ENCODE peak calls at places on chromosomes 11 and 22, in four cellular contexts. One of them, this sample, is unnamed. For H3K27me3, the result is how much of the 10 kb centered on the place peaks cover.

GRCh38 chr11:70721006-70721405 is 322.7 kb downstream of the CTTN start:
- DNase-seq in neuronal stem cell: no peak
- DNase-seq in trophoblast cell: no peak
- DNase-seq in H1: no peak
- DNase-seq in this sample: no peak

GRCh38 chr11:64226507-64227051 is 505 bp downstream of the NUDT22 start:
- DNase-seq in H1: no peak
- DNase-seq in trophoblast cell: no peak
- DNase-seq in neuronal stem cell: no peak
- DNase-seq in this sample: peak

GRCh38 chr11:38156495-38157146 is 1558.6 kb upstream of the RAG2 start:
- DNase-seq in neuronal stem cell: no peak
- DNase-seq in H1: no peak
- DNase-seq in trophoblast cell: no peak
- DNase-seq in this sample: no peak

GRCh38 chr11:127843483-127844396 is 743.6 kb downstream of the ETS1 start:
- DNase-seq in trophoblast cell: peak
- DNase-seq in H1: peak
- DNase-seq in neuronal stem cell: peak
- DNase-seq in this sample: peak

GRCh38 chr11:28657378-28658030 is 549.3 kb downstream of the METTL15 start:
- DNase-seq in trophoblast cell: no peak
- DNase-seq in neuronal stem cell: no peak
- DNase-seq in H1: no peak
- DNase-seq in this sample: no peak

GRCh38 chr22:25896098-25896497 is 154.1 kb downstream of the MYO18B start:
- DNase-seq in H1: no peak
- DNase-seq in neuronal stem cell: no peak
- DNase-seq in trophoblast cell: no peak
- DNase-seq in this sample: no peak

GRCh38 chr22:32823024-32823730 is 21.7 kb downstream of the TIMP3 start:
- DNase-seq in neuronal stem cell: no peak
- DNase-seq in H1: peak
- DNase-seq in trophoblast cell: peak
- DNase-seq in this sample: peak

GRCh38 chr11:31822604-31823371 is 11.7 kb upstream of the PAX6 start:
- DNase-seq in H1: peak
- DNase-seq in trophoblast cell: no peak
- DNase-seq in neuronal stem cell: no peak
- DNase-seq in this sample: peak

GRCh38 chr11:20021212-20021611 is 139.1 kb downstream of the DBX1 start:
- DNase-seq in neuronal stem cell: no peak
- DNase-seq in H1: no peak
- DNase-seq in trophoblast cell: no peak
- DNase-seq in this sample: no peak

GRCh38 chr11:20023082-20023426 is 137.2 kb downstream of the DBX1 start:
- DNase-seq in trophoblast cell: no peak
- DNase-seq in H1: no peak
- DNase-seq in neuronal stem cell: no peak
- DNase-seq in this sample: no peak

GRCh38 chr11:20022363-20023081 is 137.8 kb downstream of the DBX1 start:
- DNase-seq in trophoblast cell: no peak
- DNase-seq in neuronal stem cell: peak
- DNase-seq in H1: peak
- DNase-seq in this sample: peak

GRCh38 chr11:20020716-20021115 is 139.6 kb downstream of the DBX1 start:
- DNase-seq in trophoblast cell: no peak
- DNase-seq in neuronal stem cell: no peak
- DNase-seq in H1: no peak
- DNase-seq in this sample: no peak

GRCh38 chr11:20021771-20022362 is 138.4 kb downstream of the DBX1 start:
- DNase-seq in H1: no peak
- DNase-seq in neuronal stem cell: no peak
- DNase-seq in trophoblast cell: no peak
- DNase-seq in this sample: peak
- H2BK12ac ChIP-seq in H1: peak
- H2BK12ac ChIP-seq in neuronal stem cell: no peak
- H2BK12ac ChIP-seq in trophoblast cell: peak
- H2BK12ac ChIP-seq in this sample: no peak

DNA sequence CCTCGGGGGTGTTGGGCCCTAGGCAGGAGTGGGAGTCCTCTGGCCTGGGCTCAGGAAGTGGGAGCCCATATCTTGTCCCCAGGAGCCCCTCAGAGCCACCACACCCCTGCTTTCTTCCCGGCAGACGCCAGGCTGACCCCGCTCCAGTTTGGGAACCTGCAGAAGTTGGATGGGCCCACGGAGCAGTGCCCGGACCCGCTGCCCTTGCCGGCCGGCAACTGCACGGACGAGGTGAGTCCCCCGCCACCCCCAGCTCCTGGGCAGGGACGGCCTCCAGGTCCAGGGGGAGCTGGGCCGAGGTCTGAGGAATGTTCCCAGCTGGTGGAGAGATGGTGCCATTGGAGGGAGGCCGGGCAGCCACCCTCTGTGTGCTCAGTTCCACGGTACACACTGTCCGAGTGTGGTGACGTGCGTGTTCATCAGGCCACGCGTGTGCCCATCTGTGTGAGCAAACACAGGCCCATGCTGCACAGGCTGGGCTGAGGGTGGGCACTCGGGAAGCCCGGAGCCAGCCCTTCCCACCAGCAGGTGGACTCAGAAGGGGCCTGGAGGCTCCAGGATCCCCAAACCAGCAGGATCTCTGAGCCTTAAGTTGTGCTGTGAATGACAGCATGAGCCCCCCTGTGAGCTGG is 4.8 kb downstream of the MUC5B start:
- DNase-seq in neuronal stem cell: no peak
- DNase-seq in H1: no peak
- DNase-seq in trophoblast cell: no peak
- DNase-seq in this sample: peak
- H3K27me3 ChIP-seq in neuronal stem cell: under half
- H3K27me3 ChIP-seq in H1: under half
- H3K27me3 ChIP-seq in trophoblast cell: under half
- H3K27me3 ChIP-seq in this sample: under half

DNA sequence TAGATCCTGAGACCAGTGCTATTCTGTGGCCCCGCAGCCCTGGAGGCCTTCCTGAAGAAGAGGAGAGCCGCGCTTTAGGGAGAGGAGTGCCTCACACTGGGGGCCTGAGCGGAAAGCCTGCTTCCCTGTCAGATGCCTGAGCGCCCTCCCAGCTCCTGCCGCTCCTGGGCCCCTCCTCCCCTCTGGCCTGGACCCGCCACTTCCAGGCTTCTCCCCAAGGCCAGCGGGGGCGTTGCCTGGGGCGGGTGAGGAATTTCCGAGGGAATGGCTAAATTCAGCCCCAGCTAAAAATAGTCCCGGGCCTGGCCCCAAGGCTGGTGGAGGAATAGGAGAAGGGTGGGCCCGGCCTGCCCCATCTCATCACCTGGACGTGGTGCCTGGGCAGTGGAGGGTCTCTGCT is 15.4 kb downstream of the ARHGEF17 start:
- DNase-seq in trophoblast cell: peak
- DNase-seq in H1: peak
- DNase-seq in neuronal stem cell: no peak
- DNase-seq in this sample: peak
- H2BK12ac ChIP-seq in trophoblast cell: peak
- H2BK12ac ChIP-seq in H1: peak
- H2BK12ac ChIP-seq in neuronal stem cell: no peak
- H2BK12ac ChIP-seq in this sample: no peak

GRCh38 chr11:719214-720016 is 13.4 kb downstream of the EPS8L2 start:
- DNase-seq in H1: no peak
- DNase-seq in trophoblast cell: no peak
- DNase-seq in neuronal stem cell: no peak
- DNase-seq in this sample: no peak

GRCh38 chr11:721347-721912 is 15.4 kb downstream of the EPS8L2 start:
- DNase-seq in H1: no peak
- DNase-seq in trophoblast cell: no peak
- DNase-seq in neuronal stem cell: no peak
- DNase-seq in this sample: no peak

GRCh38 chr11:720642-721346 is 14.8 kb downstream of the EPS8L2 start:
- DNase-seq in H1: peak
- DNase-seq in trophoblast cell: no peak
- DNase-seq in neuronal stem cell: peak
- DNase-seq in this sample: peak

GRCh38 chr11:721913-722811 is 16.1 kb downstream of the EPS8L2 start:
- DNase-seq in neuronal stem cell: no peak
- DNase-seq in H1: no peak
- DNase-seq in trophoblast cell: no peak
- DNase-seq in this sample: peak

DNA sequence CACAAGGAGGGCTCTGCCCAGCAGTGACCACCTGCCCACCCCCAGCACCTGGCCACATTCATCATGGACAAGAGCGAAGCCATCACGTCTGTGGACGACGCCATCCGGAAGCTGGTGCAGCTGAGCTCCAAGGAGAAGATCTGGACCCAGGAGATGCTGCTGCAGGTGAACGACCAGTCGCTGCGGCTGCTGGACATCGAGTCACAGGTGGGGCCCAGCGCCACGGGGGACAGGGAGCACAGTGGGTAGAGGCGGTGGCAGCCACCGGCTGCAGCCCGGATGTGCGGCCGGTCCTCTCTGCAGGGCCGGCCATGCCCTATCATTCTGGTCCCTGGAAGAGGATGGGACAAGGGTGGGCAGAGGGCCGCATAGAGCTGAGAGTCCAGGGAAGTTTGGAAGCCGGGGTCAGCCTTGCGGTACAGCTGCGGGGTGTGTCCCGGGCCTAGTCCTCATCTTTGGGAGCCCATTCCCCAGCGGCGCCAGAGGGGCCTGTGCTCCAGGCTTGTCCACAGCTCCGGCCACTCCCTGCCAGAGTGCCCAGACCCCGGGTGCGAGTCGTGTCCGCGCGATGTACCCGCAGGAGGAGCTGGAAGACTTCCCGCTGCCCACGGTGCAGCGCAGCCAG is 14.1 kb downstream of the EPS8L2 start:
- DNase-seq in trophoblast cell: no peak
- DNase-seq in H1: no peak
- DNase-seq in neuronal stem cell: no peak
- DNase-seq in this sample: no peak
- H3K27me3 ChIP-seq in trophoblast cell: under half
- H3K27me3 ChIP-seq in H1: under half
- H3K27me3 ChIP-seq in neuronal stem cell: under half
- H3K27me3 ChIP-seq in this sample: under half

DNA sequence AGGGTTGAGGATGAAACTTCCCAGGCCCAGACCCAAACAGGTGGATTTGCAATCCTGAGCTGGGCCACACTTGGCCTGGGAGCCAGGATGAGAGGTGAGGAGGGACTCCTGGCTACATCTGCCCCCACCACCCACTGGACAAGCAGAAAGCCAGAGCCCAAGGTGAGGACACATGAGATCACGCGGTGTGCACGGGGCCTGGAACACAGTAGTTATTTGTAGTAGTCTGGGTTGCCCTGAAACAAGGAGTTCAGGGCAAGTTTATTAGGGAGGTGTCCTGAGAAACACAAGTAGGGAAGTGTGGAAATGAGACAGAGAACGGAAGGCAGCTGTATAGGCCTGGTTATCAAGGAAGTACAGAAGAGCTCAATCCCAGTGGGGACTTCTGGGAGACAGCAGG is 647 bp upstream of the SEC14L6 start:
- DNase-seq in neuronal stem cell: no peak
- DNase-seq in H1: no peak
- DNase-seq in trophoblast cell: no peak
- DNase-seq in this sample: no peak
- H2BK12ac ChIP-seq in neuronal stem cell: no peak
- H2BK12ac ChIP-seq in H1: no peak
- H2BK12ac ChIP-seq in trophoblast cell: no peak
- H2BK12ac ChIP-seq in this sample: no peak